ENCODE peak calls at places on chromosomes 5 and 9, in four cellular contexts. M, Q, K and R are unnamed samples.

GRCh38 chr5:154053468-154053867 is 14.7 kb downstream of the MFAP3 start:
- DNase-seq in K (no peak), M (no peak), Q (no peak), R (no peak)

GRCh38 chr9:89378541-89378940 is 60.2 kb downstream of the SECISBP2 start:
- DNase-seq in M (no peak), K (no peak), Q (no peak), R (no peak)

GRCh38 chr9:126723807-126724172 is 81.0 kb upstream of the ZBTB43 start:
- DNase-seq in Q (peak; percentile 56), K (peak; percentile 3), M (no peak), R (no peak)

GRCh38 chr9:97419315-97419867 is 7.5 kb downstream of the TDRD7 start:
- DNase-seq in M (no peak), K (no peak), Q (no peak), R (no peak)

GRCh38 chr5:68000805-68001204 is 214.8 kb upstream of the PIK3R1 start:
- DNase-seq in K (no peak), M (no peak), Q (no peak), R (no peak)

GRCh38 chr5:73564644-73565165 is 734 bp downstream of the ANKRA2 start:
- DNase-seq in K (no peak), M (no peak), Q (no peak), R (no peak)

GRCh38 chr9:121399883-121400607 is 30.0 kb upstream of the STOM start:
- DNase-seq in K (peak; percentile 28), M (peak; percentile 83), Q (no peak), R (no peak)

GRCh38 chr9:36316629-36317317 is 58.5 kb upstream of the GNE start:
- DNase-seq in K (no peak), Q (peak; percentile 60), M (peak; percentile 60), R (no peak)

GRCh38 chr5:172347653-172348052 is 64.1 kb upstream of the UBTD2 start:
- DNase-seq in M (no peak), K (no peak), Q (no peak), R (no peak)

GRCh38 chr5:167755420-167755819 is 536.0 kb upstream of the WWC1 start:
- DNase-seq in Q (no peak), K (no peak), M (no peak), R (no peak)

GRCh38 chr5:14174235-14174636 is 31.1 kb downstream of the TRIO start:
- DNase-seq in K (no peak), Q (no peak), M (no peak), R (no peak)

GRCh38 chr5:19018822-19019221 is 969.2 kb downstream of the CDH18 start:
- DNase-seq in Q (no peak), M (no peak), K (no peak), R (no peak)

GRCh38 chr5:134949335-134949734 is 18.4 kb upstream of the CATSPER3 start:
- DNase-seq in M (no peak), K (no peak), Q (no peak), R (no peak)

GRCh38 chr5:111929892-111930291 is 172.9 kb upstream of the NREP start:
- DNase-seq in M (no peak), Q (no peak), K (no peak), R (no peak)

GRCh38 chr9:117034862-117035261 is 347.8 kb downstream of the TRIM32 start:
- DNase-seq in K (no peak), M (peak; percentile 31), Q (no peak), R (no peak)

GRCh38 chr9:137387034-137387890 is 35.7 kb downstream of the EXD3 start:
- DNase-seq in K (no peak), Q (no peak), M (no peak), R (no peak)

GRCh38 chr9:72383978-72384709 is 19.1 kb upstream of the ZFAND5 start:
- DNase-seq in K (no peak), Q (no peak), M (no peak), R (no peak)

GRCh38 chr5:66814146-66814991 is 218.2 kb downstream of the MAST4 start:
- DNase-seq in M (peak; percentile 68), Q (peak; percentile 44), K (peak; percentile 59), R (no peak)

GRCh38 chr5:14809369-14810144 is 62.0 kb downstream of the ANKH start:
- DNase-seq in Q (peak; percentile 23), M (peak; percentile 86), K (peak; percentile 52), R (no peak)

GRCh38 chr9:7097785-7098420 is 340.1 kb downstream of the KDM4C start:
- DNase-seq in M (no peak), K (no peak), Q (no peak), R (no peak)

GRCh38 chr9:126804696-126805545 is at the start of gene ZBTB43:
- DNase-seq in K (peak; percentile 95), M (peak; percentile 95), Q (peak; percentile 95), R (peak; percentile 97)

GRCh38 chr9:7879551-7880245 is 80.1 kb upstream of the DMAC1 start:
- DNase-seq in Q (no peak), K (no peak), M (no peak), R (no peak)

GRCh38 chr9:105026451-105026850 is 98.5 kb upstream of the ABCA1 start:
- DNase-seq in M (no peak), Q (no peak), K (no peak), R (no peak)

GRCh38 chr9:37342493-37342892 is 80.0 kb upstream of the GRHPR start:
- DNase-seq in M (no peak), Q (no peak), K (no peak), R (no peak)

GRCh38 chr5:51829691-51830090 is 446.4 kb downstream of the ISL1 start:
- DNase-seq in Q (no peak), M (peak; percentile 91), K (no peak), R (no peak)

GRCh38 chr5:167587768-167588167 is 703.7 kb upstream of the WWC1 start:
- DNase-seq in Q (no peak), K (no peak), M (peak; percentile 48), R (no peak)